ENCODE peak calls at places on chromosomes 16 and 17, in four cellular contexts. T is GM12878, U is HepG2, F is H1. N is an unnamed sample.

GRCh38 chr17:17494499-17495447 is 1.4 kb downstream of the RASD1 start:
- DNase-seq in F (no peak), U (no peak), T (no peak), N (no peak)

GRCh38 chr17:75996665-75997590 is 3.7 kb upstream of the CDK3 start:
- DNase-seq in T (peak; percentile 45), U (peak; percentile 94), F (no peak), N (no peak)

GRCh38 chr16:60651351-60651750 is 1384.9 kb downstream of the CDH8 start:
- DNase-seq in U (no peak), F (no peak), T (no peak), N (no peak)

GRCh38 chr16:12271006-12271405 is 294.5 kb downstream of the SNX29 start:
- DNase-seq in T (no peak), U (peak; percentile 52), F (peak; percentile 31), N (peak; percentile 30)

GRCh38 chr16:73065617-73066313 is 17.8 kb upstream of the ZFHX3 start:
- DNase-seq in T (no peak), U (no peak), F (no peak), N (no peak)

GRCh38 chr16:88548985-88549384 is 21.2 kb upstream of the ZC3H18 start:
- DNase-seq in T (no peak), U (no peak), F (no peak), N (no peak)

GRCh38 chr16:14345512-14346115 is 274.5 kb downstream of the MRTFB start:
- DNase-seq in U (peak; percentile 74), F (no peak), T (no peak), N (no peak)

GRCh38 chr17:81719410-81720266 is 7.6 kb downstream of the SLC25A10 start:
- DNase-seq in T (no peak), F (no peak), U (no peak), N (no peak)

GRCh38 chr17:2362016-2362415 is 24.7 kb downstream of the SGSM2 start:
- DNase-seq in U (no peak), F (no peak), T (no peak), N (no peak)

GRCh38 chr17:59378621-59379194 is 47.3 kb downstream of the YPEL2 start:
- DNase-seq in F (no peak), U (no peak), T (no peak), N (no peak)

GRCh38 chr17:40602445-40603443 is 37.5 kb upstream of the CCR7 start:
- DNase-seq in F (no peak), U (no peak), T (peak; percentile 84), N (no peak)

GRCh38 chr17:4566785-4567184 is 6.4 kb upstream of the GGT6 start:
- DNase-seq in T (no peak), F (no peak), U (peak; percentile 69), N (peak; percentile 68)

GRCh38 chr17:10081571-10082169 is 116.7 kb downstream of the GAS7 start:
- DNase-seq in T (no peak), U (no peak), F (no peak), N (no peak)

DNA sequence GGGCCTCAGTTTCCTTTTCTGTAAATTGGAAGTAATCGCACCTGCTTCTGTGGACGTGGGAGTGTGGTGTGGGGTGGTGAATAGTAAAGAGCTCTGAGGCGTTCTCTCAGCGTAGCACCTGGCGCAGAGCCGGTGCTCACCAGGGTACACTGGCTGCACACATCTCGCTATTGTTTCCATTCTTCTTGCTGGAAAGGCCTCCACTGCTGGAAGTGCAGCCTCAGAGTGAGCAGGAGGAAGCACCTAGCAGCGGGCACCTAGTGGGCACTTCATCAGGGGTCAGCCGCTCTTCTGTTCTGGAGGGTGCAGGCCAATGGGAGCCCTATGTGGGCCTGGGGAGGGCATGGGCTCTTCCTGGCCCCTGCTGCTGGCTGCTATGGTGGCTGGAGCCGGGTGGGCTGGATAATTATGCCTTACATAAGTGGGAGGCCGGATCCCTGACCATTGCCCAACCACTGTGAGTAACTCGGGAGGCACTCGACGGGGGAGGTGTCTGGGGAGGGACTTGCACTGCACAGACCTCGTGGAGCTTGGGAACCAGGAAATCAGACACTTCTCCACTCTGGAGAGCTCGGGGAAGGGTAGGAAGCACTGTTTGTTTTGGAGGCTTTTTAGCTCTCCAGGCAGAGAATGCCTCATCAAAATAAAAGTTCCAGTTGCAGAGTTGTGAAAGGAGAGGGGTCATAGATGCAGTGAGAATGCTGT is 1.7 kb downstream of the MAP2K3 start:
- DNase-seq in T (no peak), F (no peak), U (peak; percentile 96), N (no peak)
- TF ChIP-seq ZNF274 in T (no peak), F (no peak), U (no peak), N (no peak)

DNA sequence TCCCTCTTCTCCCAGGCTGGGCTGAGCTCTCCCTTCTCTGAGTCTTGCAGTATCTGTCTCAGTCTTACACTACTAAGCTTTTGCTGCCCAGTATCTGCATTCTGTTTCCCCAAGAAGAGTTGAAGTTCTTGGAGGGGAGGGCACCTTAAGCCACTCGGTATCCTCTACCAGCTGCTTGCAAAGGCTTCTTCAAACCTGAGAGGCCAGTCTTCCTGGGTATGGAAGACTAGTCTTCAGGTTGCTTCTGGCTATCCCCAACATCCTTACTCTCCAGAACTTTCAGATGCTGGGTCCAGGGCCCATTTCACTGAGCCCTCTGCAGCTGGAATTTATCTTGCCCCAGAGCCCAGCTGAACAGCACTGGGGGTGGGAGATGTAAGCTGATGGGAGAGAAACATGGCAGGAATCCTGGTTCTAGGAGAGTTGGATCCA is 20.1 kb downstream of the GP2 start:
- DNase-seq in U (no peak), F (no peak), T (no peak), N (no peak)
- TF ChIP-seq SUZ12 in U (no peak), F (no peak), T (no peak), N (no peak)

DNA sequence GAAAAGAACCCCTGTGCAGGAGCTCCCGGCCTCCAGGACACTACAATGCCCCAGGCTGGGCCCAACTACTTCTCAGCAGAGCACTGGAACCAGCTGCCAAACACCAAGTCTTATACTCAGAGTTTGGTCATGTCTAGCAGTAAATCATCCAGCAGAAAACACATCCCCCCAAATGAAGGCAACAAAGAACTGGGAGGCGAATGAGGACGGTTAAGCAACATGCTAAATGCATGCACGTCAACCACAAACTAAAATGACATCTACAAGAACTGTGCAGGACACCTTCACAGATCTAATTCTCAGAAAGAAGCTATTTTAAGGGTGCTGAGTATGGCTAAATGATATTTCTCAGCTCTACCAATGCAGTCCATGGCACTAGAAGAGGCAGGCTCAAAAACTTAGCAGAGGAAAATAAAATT is 7.6 kb upstream of the IRX5 start:
- DNase-seq in F (no peak), T (no peak), U (no peak), N (no peak)
- TF ChIP-seq YY1 in F (no peak), T (no peak), U (no peak), N (no peak)

DNA sequence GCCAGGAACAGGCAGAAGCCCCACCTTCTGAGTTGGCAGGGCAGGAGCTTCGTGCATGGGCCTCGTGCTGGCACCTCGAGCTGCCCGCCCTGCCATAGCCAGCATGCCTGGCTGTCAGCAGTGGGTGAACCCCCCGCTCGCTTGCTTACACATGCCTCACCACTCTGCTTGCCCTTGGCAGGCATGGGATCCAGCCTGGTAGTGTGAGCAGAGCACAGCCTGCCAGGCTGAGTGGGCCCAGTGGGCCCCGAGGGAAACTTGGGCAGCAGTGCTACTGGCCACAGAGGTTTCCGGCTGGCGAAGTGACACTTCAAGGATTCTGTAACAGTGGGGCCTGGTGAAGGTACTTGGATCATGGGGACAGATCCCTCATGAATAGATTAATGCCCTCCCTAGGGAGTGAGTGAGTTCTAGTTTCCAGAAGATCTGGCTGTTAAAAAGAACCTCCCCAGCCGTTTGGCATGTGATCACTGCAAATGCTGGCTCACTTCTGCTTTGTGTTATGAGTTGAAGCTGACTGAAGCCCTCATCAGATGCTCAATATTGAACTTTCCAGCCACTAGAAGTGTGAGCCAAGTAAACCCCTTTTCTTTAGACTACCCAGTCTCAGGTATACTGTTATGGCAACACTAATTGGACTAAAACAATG is 114.7 kb downstream of the BCAS3 start:
- DNase-seq in F (no peak), T (no peak), U (no peak), N (no peak)
- TF ChIP-seq ZNF274 in F (no peak), T (no peak), U (no peak), N (no peak)

DNA sequence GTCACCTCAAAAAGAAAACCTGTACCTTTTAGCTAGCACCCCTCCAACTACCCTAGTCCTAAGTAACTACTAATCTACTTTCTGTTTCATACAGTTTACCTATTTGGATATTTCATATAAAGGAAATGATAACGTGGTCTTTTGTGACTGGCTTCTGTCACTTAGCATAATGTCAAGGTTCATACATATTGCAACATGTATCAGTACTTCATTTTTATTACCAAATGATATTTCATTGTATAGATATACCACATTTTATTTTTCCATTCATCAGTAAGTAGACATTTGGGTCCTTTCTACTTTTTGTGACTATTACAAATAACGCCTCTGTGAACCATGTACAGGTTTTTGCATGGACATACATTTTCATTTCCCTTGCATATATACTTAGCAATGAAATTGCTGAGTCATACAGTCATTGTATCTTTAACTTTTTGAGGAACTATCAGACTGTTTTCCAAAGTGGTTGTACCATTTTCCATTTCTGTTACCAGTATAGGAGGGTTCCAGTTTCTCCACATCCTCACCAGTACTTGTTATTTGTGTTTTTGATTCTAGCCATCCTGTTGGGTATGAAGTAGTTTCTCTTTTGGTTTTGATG is 23.7 kb downstream of the MOSMO start:
- DNase-seq in U (no peak), T (no peak), F (no peak), N (no peak)
- TF ChIP-seq SUZ12 in U (no peak), T (no peak), F (no peak), N (no peak)

GRCh38 chr17:7887038-7887481 is 1.5 kb upstream of the CHD3 start:
- DNase-seq in T (no peak), U (no peak), F (no peak), N (no peak)
- TF ChIP-seq YY1 in T (no peak), U (no peak), F (no peak), N (no peak)

GRCh38 chr17:30021708-30022317 is 80.4 kb downstream of the EFCAB5 start:
- DNase-seq in F (no peak), U (peak; percentile 34), T (no peak), N (no peak)
- TF ChIP-seq ZNF274 in F (no peak), U (no peak), T (no peak), N (no peak)

GRCh38 chr16:10895053-10895946 is 18.3 kb downstream of the CIITA start:
- DNase-seq in F (peak; percentile 38), T (no peak), U (peak; percentile 48), N (peak; percentile 63)
- TF ChIP-seq SUZ12 in F (no peak), T (no peak), U (no peak), N (no peak)

GRCh38 chr16:3564889-3565141 is 12.4 kb downstream of the NLRC3 start:
- DNase-seq in T (no peak), F (no peak), U (no peak), N (no peak)

GRCh38 chr16:3561626-3562025 is 15.6 kb downstream of the NLRC3 start:
- DNase-seq in F (no peak), U (no peak), T (no peak), N (no peak)

GRCh38 chr16:3566990-3567389 is 10.2 kb downstream of the NLRC3 start:
- DNase-seq in T (no peak), U (no peak), F (no peak), N (no peak)

GRCh38 chr16:3564130-3564888 is 12.9 kb downstream of the NLRC3 start:
- DNase-seq in T (no peak), F (no peak), U (no peak), N (no peak)

GRCh38 chr16:3562914-3563480 is 14.2 kb downstream of the NLRC3 start:
- DNase-seq in F (no peak), T (no peak), U (no peak), N (no peak)
- TF ChIP-seq YY1 in F (no peak), T (no peak), U (no peak), N (no peak)